ENCODE peak calls at places on chromosomes 6 and 20, in eight cellular contexts. One of them, this sample, is unnamed.

GRCh38 chr6:11493979-11494378 is 43.6 kb upstream of the TMEM170B start:
- DNase-seq in type B pancreatic cell: no peak
- DNase-seq in upper lobe of right lung: no peak
- DNase-seq in germinal center: peak
- DNase-seq in GM20000: no peak
- DNase-seq in ELR: no peak
- DNase-seq in NCI-H2171: no peak
- DNase-seq in LNCaP clone FGC: no peak
- DNase-seq in this sample: no peak

GRCh38 chr6:14016432-14016831 is 91.7 kb downstream of the RNF182 start:
- DNase-seq in germinal center: no peak
- DNase-seq in NCI-H2171: no peak
- DNase-seq in ELR: no peak
- DNase-seq in type B pancreatic cell: no peak
- DNase-seq in LNCaP clone FGC: no peak
- DNase-seq in upper lobe of right lung: no peak
- DNase-seq in GM20000: no peak
- DNase-seq in this sample: no peak

GRCh38 chr6:78771619-78772018 is 95.7 kb upstream of the IRAK1BP1 start:
- DNase-seq in GM20000: no peak
- DNase-seq in NCI-H2171: no peak
- DNase-seq in type B pancreatic cell: no peak
- DNase-seq in ELR: no peak
- DNase-seq in upper lobe of right lung: no peak
- DNase-seq in LNCaP clone FGC: no peak
- DNase-seq in germinal center: no peak
- DNase-seq in this sample: no peak

GRCh38 chr6:26022166-26022510 is 59.5 kb downstream of the TRIM38 start:
- DNase-seq in ELR: peak
- DNase-seq in upper lobe of right lung: no peak
- DNase-seq in LNCaP clone FGC: peak
- DNase-seq in GM20000: peak
- DNase-seq in type B pancreatic cell: no peak
- DNase-seq in germinal center: peak
- DNase-seq in NCI-H2171: peak
- DNase-seq in this sample: peak

GRCh38 chr6:53048431-53049195 is 16.6 kb upstream of the FBXO9 start:
- DNase-seq in ELR: peak
- DNase-seq in type B pancreatic cell: no peak
- DNase-seq in NCI-H2171: no peak
- DNase-seq in LNCaP clone FGC: no peak
- DNase-seq in upper lobe of right lung: no peak
- DNase-seq in germinal center: no peak
- DNase-seq in GM20000: peak
- DNase-seq in this sample: no peak

GRCh38 chr6:36676142-36677058 is 2.1 kb upstream of the CDKN1A start:
- DNase-seq in LNCaP clone FGC: no peak
- DNase-seq in upper lobe of right lung: no peak
- DNase-seq in germinal center: no peak
- DNase-seq in type B pancreatic cell: no peak
- DNase-seq in ELR: no peak
- DNase-seq in NCI-H2171: no peak
- DNase-seq in GM20000: no peak
- DNase-seq in this sample: no peak

GRCh38 chr20:32415494-32415893 is 57.4 kb downstream of the ASXL1 start:
- DNase-seq in type B pancreatic cell: no peak
- DNase-seq in LNCaP clone FGC: no peak
- DNase-seq in upper lobe of right lung: no peak
- DNase-seq in GM20000: no peak
- DNase-seq in germinal center: no peak
- DNase-seq in NCI-H2171: no peak
- DNase-seq in ELR: no peak
- DNase-seq in this sample: no peak

GRCh38 chr6:149060300-149060984 is 257.1 kb upstream of the TAB2 start:
- DNase-seq in GM20000: peak
- DNase-seq in type B pancreatic cell: no peak
- DNase-seq in germinal center: peak
- DNase-seq in LNCaP clone FGC: no peak
- DNase-seq in ELR: no peak
- DNase-seq in NCI-H2171: no peak
- DNase-seq in upper lobe of right lung: no peak
- DNase-seq in this sample: no peak

GRCh38 chr20:49717693-49718092 is 4.0 kb upstream of the B4GALT5 start:
- DNase-seq in GM20000: no peak
- DNase-seq in NCI-H2171: no peak
- DNase-seq in germinal center: no peak
- DNase-seq in LNCaP clone FGC: no peak
- DNase-seq in upper lobe of right lung: no peak
- DNase-seq in type B pancreatic cell: no peak
- DNase-seq in ELR: peak
- DNase-seq in this sample: no peak

GRCh38 chr6:14966111-14966901 is 279.6 kb upstream of the JARID2 start:
- DNase-seq in germinal center: no peak
- DNase-seq in type B pancreatic cell: no peak
- DNase-seq in GM20000: no peak
- DNase-seq in ELR: peak
- DNase-seq in upper lobe of right lung: no peak
- DNase-seq in LNCaP clone FGC: no peak
- DNase-seq in NCI-H2171: peak
- DNase-seq in this sample: no peak

GRCh38 chr20:45368221-45368980 is 5.4 kb downstream of the SYS1 start:
- DNase-seq in GM20000: peak
- DNase-seq in NCI-H2171: no peak
- DNase-seq in type B pancreatic cell: no peak
- DNase-seq in ELR: no peak
- DNase-seq in upper lobe of right lung: no peak
- DNase-seq in LNCaP clone FGC: no peak
- DNase-seq in germinal center: peak
- DNase-seq in this sample: no peak

GRCh38 chr6:157219201-157220200 is 103.8 kb downstream of the TMEM242 start:
- DNase-seq in upper lobe of right lung: peak
- DNase-seq in GM20000: no peak
- DNase-seq in LNCaP clone FGC: no peak
- DNase-seq in type B pancreatic cell: peak
- DNase-seq in NCI-H2171: no peak
- DNase-seq in ELR: peak
- DNase-seq in germinal center: no peak
- DNase-seq in this sample: no peak

GRCh38 chr6:79841577-79842381 is 105.6 kb downstream of the ELOVL4 start:
- DNase-seq in upper lobe of right lung: no peak
- DNase-seq in LNCaP clone FGC: no peak
- DNase-seq in type B pancreatic cell: no peak
- DNase-seq in germinal center: no peak
- DNase-seq in ELR: no peak
- DNase-seq in GM20000: no peak
- DNase-seq in NCI-H2171: no peak
- DNase-seq in this sample: no peak

GRCh38 chr20:39800111-39800510 is 838.0 kb downstream of the DHX35 start:
- DNase-seq in upper lobe of right lung: no peak
- DNase-seq in LNCaP clone FGC: no peak
- DNase-seq in ELR: peak
- DNase-seq in GM20000: peak
- DNase-seq in NCI-H2171: no peak
- DNase-seq in germinal center: no peak
- DNase-seq in type B pancreatic cell: no peak
- DNase-seq in this sample: no peak

GRCh38 chr6:165611294-165611693 is 51.7 kb downstream of the PDE10A start:
- DNase-seq in LNCaP clone FGC: no peak
- DNase-seq in NCI-H2171: no peak
- DNase-seq in type B pancreatic cell: no peak
- DNase-seq in GM20000: no peak
- DNase-seq in upper lobe of right lung: no peak
- DNase-seq in ELR: no peak
- DNase-seq in germinal center: no peak
- DNase-seq in this sample: no peak

GRCh38 chr6:134741193-134741521 is 208.7 kb downstream of the ALDH8A1 start:
- DNase-seq in NCI-H2171: peak
- DNase-seq in upper lobe of right lung: no peak
- DNase-seq in GM20000: no peak
- DNase-seq in ELR: no peak
- DNase-seq in LNCaP clone FGC: no peak
- DNase-seq in type B pancreatic cell: no peak
- DNase-seq in germinal center: no peak
- DNase-seq in this sample: peak

GRCh38 chr6:52233975-52234823 is 10.1 kb downstream of the IL17F start:
- DNase-seq in type B pancreatic cell: no peak
- DNase-seq in NCI-H2171: no peak
- DNase-seq in LNCaP clone FGC: peak
- DNase-seq in upper lobe of right lung: no peak
- DNase-seq in ELR: peak
- DNase-seq in GM20000: peak
- DNase-seq in germinal center: no peak
- DNase-seq in this sample: no peak

GRCh38 chr6:99362644-99363268 is 13.3 kb upstream of the FAXC start:
- DNase-seq in germinal center: no peak
- DNase-seq in NCI-H2171: no peak
- DNase-seq in type B pancreatic cell: no peak
- DNase-seq in LNCaP clone FGC: no peak
- DNase-seq in GM20000: no peak
- DNase-seq in upper lobe of right lung: no peak
- DNase-seq in ELR: no peak
- DNase-seq in this sample: no peak

GRCh38 chr6:99997141-99997540 is 3.1 kb upstream of the MCHR2 start:
- DNase-seq in germinal center: no peak
- DNase-seq in GM20000: no peak
- DNase-seq in type B pancreatic cell: no peak
- DNase-seq in LNCaP clone FGC: no peak
- DNase-seq in upper lobe of right lung: no peak
- DNase-seq in ELR: no peak
- DNase-seq in NCI-H2171: no peak
- DNase-seq in this sample: no peak

GRCh38 chr20:48656661-48657211 is 171.1 kb downstream of the PREX1 start:
- DNase-seq in type B pancreatic cell: no peak
- DNase-seq in ELR: peak
- DNase-seq in NCI-H2171: no peak
- DNase-seq in germinal center: no peak
- DNase-seq in GM20000: no peak
- DNase-seq in LNCaP clone FGC: no peak
- DNase-seq in upper lobe of right lung: no peak
- DNase-seq in this sample: no peak

GRCh38 chr6:17663203-17663602 is 43.5 kb downstream of the NUP153 start:
- DNase-seq in upper lobe of right lung: no peak
- DNase-seq in germinal center: no peak
- DNase-seq in NCI-H2171: no peak
- DNase-seq in LNCaP clone FGC: no peak
- DNase-seq in ELR: no peak
- DNase-seq in GM20000: no peak
- DNase-seq in type B pancreatic cell: no peak
- DNase-seq in this sample: no peak

GRCh38 chr6:41080623-41081022 is 7.8 kb downstream of the NFYA start:
- DNase-seq in NCI-H2171: no peak
- DNase-seq in type B pancreatic cell: no peak
- DNase-seq in LNCaP clone FGC: no peak
- DNase-seq in germinal center: no peak
- DNase-seq in ELR: no peak
- DNase-seq in GM20000: no peak
- DNase-seq in upper lobe of right lung: no peak
- DNase-seq in this sample: no peak

GRCh38 chr6:27972750-27973149 is 15.7 kb downstream of the OR2B6 start:
- DNase-seq in LNCaP clone FGC: no peak
- DNase-seq in upper lobe of right lung: no peak
- DNase-seq in type B pancreatic cell: no peak
- DNase-seq in NCI-H2171: no peak
- DNase-seq in germinal center: no peak
- DNase-seq in ELR: no peak
- DNase-seq in GM20000: no peak
- DNase-seq in this sample: no peak

GRCh38 chr6:88244721-88245120 is 78.6 kb upstream of the CNR1 start:
- DNase-seq in upper lobe of right lung: no peak
- DNase-seq in type B pancreatic cell: no peak
- DNase-seq in GM20000: no peak
- DNase-seq in NCI-H2171: no peak
- DNase-seq in ELR: no peak
- DNase-seq in germinal center: no peak
- DNase-seq in LNCaP clone FGC: no peak
- DNase-seq in this sample: no peak

GRCh38 chr6:52154381-52154780 is 31.8 kb upstream of the IL17A start:
- DNase-seq in LNCaP clone FGC: no peak
- DNase-seq in GM20000: no peak
- DNase-seq in ELR: no peak
- DNase-seq in type B pancreatic cell: no peak
- DNase-seq in germinal center: no peak
- DNase-seq in upper lobe of right lung: no peak
- DNase-seq in NCI-H2171: no peak
- DNase-seq in this sample: no peak

GRCh38 chr20:56429496-56429895 is 17.4 kb downstream of the CASS4 start:
- DNase-seq in upper lobe of right lung: no peak
- DNase-seq in type B pancreatic cell: no peak
- DNase-seq in ELR: peak
- DNase-seq in GM20000: no peak
- DNase-seq in NCI-H2171: no peak
- DNase-seq in LNCaP clone FGC: no peak
- DNase-seq in germinal center: peak
- DNase-seq in this sample: no peak

GRCh38 chr20:51458751-51459439 is 83.6 kb downstream of the NFATC2 start:
- DNase-seq in ELR: no peak
- DNase-seq in germinal center: no peak
- DNase-seq in LNCaP clone FGC: no peak
- DNase-seq in NCI-H2171: no peak
- DNase-seq in upper lobe of right lung: no peak
- DNase-seq in type B pancreatic cell: no peak
- DNase-seq in GM20000: no peak
- DNase-seq in this sample: no peak

GRCh38 chr6:30884521-30885480 is 482 bp downstream of the DDR1 start:
- DNase-seq in type B pancreatic cell: no peak
- DNase-seq in ELR: peak
- DNase-seq in upper lobe of right lung: peak
- DNase-seq in NCI-H2171: no peak
- DNase-seq in LNCaP clone FGC: no peak
- DNase-seq in germinal center: peak
- DNase-seq in GM20000: peak
- DNase-seq in this sample: peak

GRCh38 chr20:645318-646106 is 7.5 kb downstream of the SRXN1 start:
- DNase-seq in upper lobe of right lung: peak
- DNase-seq in germinal center: peak
- DNase-seq in GM20000: peak
- DNase-seq in ELR: peak
- DNase-seq in NCI-H2171: peak
- DNase-seq in LNCaP clone FGC: no peak
- DNase-seq in type B pancreatic cell: peak
- DNase-seq in this sample: peak

GRCh38 chr20:59144179-59144830 is 19.3 kb upstream of the ZNF831 start:
- DNase-seq in upper lobe of right lung: no peak
- DNase-seq in ELR: no peak
- DNase-seq in type B pancreatic cell: no peak
- DNase-seq in GM20000: no peak
- DNase-seq in germinal center: no peak
- DNase-seq in LNCaP clone FGC: no peak
- DNase-seq in NCI-H2171: no peak
- DNase-seq in this sample: no peak

GRCh38 chr20:23127506-23128279 is 41.6 kb upstream of the CD93 start:
- DNase-seq in NCI-H2171: no peak
- DNase-seq in LNCaP clone FGC: no peak
- DNase-seq in ELR: no peak
- DNase-seq in germinal center: no peak
- DNase-seq in upper lobe of right lung: peak
- DNase-seq in GM20000: no peak
- DNase-seq in type B pancreatic cell: no peak
- DNase-seq in this sample: no peak

GRCh38 chr6:43299338-43300293 is 1.6 kb downstream of the SLC22A7 start:
- DNase-seq in LNCaP clone FGC: no peak
- DNase-seq in GM20000: peak
- DNase-seq in type B pancreatic cell: no peak
- DNase-seq in upper lobe of right lung: no peak
- DNase-seq in ELR: no peak
- DNase-seq in germinal center: no peak
- DNase-seq in NCI-H2171: no peak
- DNase-seq in this sample: no peak

GRCh38 chr6:15327271-15327670 is 81.4 kb downstream of the JARID2 start:
- DNase-seq in type B pancreatic cell: no peak
- DNase-seq in ELR: peak
- DNase-seq in upper lobe of right lung: no peak
- DNase-seq in LNCaP clone FGC: no peak
- DNase-seq in germinal center: peak
- DNase-seq in GM20000: peak
- DNase-seq in NCI-H2171: no peak
- DNase-seq in this sample: peak

GRCh38 chr6:11381801-11382513 is 149.5 kb upstream of the NEDD9 start:
- DNase-seq in ELR: no peak
- DNase-seq in upper lobe of right lung: peak
- DNase-seq in type B pancreatic cell: no peak
- DNase-seq in germinal center: peak
- DNase-seq in LNCaP clone FGC: no peak
- DNase-seq in GM20000: peak
- DNase-seq in NCI-H2171: no peak
- DNase-seq in this sample: no peak